ENCODE peak calls at places on chromosomes 4 and X, in six cellular contexts. C is IMR-90, U is HFFc6, X is heart left ventricle, T is breast epithelium, Z is nephron progenitor cell. R is an unnamed sample.

GRCh38 chr4:188417181-188417580 is 277.9 kb downstream of the TRIML1 start:
- DNase-seq in X (no peak), U (no peak), C (peak; percentile 15), T (no peak), Z (no peak), R (no peak)

GRCh38 chr4:89837385-89837995 is 529 bp upstream of the SNCA start:
- DNase-seq in T (no peak), U (no peak), X (no peak), C (peak; percentile 16), Z (peak; percentile 66), R (peak; percentile 59)

GRCh38 chr4:34861661-34862060 is 1382.7 kb downstream of the ARAP2 start:
- DNase-seq in C (no peak), Z (no peak), T (no peak), X (no peak), U (no peak), R (no peak)

GRCh38 chr4:141403782-141404181 is 183.1 kb downstream of the ZNF330 start:
- DNase-seq in C (no peak), X (no peak), T (no peak), U (no peak), Z (no peak), R (no peak)

GRCh38 chr4:113761682-113762060 is at the start of gene CAMK2D:
- DNase-seq in Z (peak; percentile 80), X (peak; percentile 92), U (peak; percentile 86), T (peak; percentile 70), C (peak; percentile 89), R (peak; percentile 87)

GRCh38 chr4:39446842-39447573 is 11.7 kb downstream of the RPL9 start:
- DNase-seq in C (peak; percentile 28), X (peak; percentile 48), Z (no peak), U (no peak), T (peak; percentile 75), R (peak; percentile 81)

GRCh38 chr4:54505362-54505761 is 152.4 kb upstream of the KIT start:
- DNase-seq in C (no peak), T (no peak), U (no peak), X (no peak), Z (no peak), R (no peak)

GRCh38 chrX:150100261-150100660 is 162.0 kb upstream of the EOLA2 start:
- DNase-seq in X (no peak), U (peak; percentile 39), Z (no peak), T (no peak), C (peak; percentile 24), R (no peak)

GRCh38 chr4:141346144-141346543 is 125.4 kb downstream of the ZNF330 start:
- DNase-seq in Z (no peak), X (peak; percentile 19), C (peak; percentile 74), T (no peak), U (peak; percentile 68), R (no peak)

GRCh38 chrX:52346462-52347165 is 22.2 kb upstream of the XAGE2 start:
- DNase-seq in U (peak; percentile 23), T (no peak), X (no peak), C (peak; percentile 4), Z (no peak), R (no peak)

GRCh38 chr4:137283737-137284136 is 248.6 kb downstream of the PCDH18 start:
- DNase-seq in X (no peak), U (peak; percentile 17), Z (no peak), T (no peak), C (peak; percentile 39), R (no peak)

GRCh38 chr4:67929447-67929846 is 33.8 kb downstream of the TMPRSS11A start:
- DNase-seq in U (peak; percentile 24), T (no peak), C (peak; percentile 32), Z (no peak), X (no peak), R (no peak)

GRCh38 chr4:168386002-168386401 is 67.5 kb upstream of the DDX60 start:
- DNase-seq in T (no peak), X (no peak), U (no peak), Z (no peak), C (no peak), R (no peak)

GRCh38 chr4:101200561-101200960 is 146.8 kb downstream of the PPP3CA start:
- DNase-seq in X (no peak), Z (no peak), C (peak; percentile 98), T (no peak), U (peak; percentile 94), R (no peak)

GRCh38 chrX:103254921-103255455 is at the start of gene TCEAL8:
- DNase-seq in X (peak; percentile 83), Z (peak; percentile 59), T (peak; percentile 67), C (peak; percentile 74), U (peak; percentile 31), R (peak; percentile 64)

GRCh38 chrX:41334866-41335589 is 1.1 kb downstream of the DDX3X start:
- DNase-seq in Z (peak; percentile 46), U (peak; percentile 35), C (peak; percentile 62), X (peak; percentile 67), T (peak; percentile 57), R (peak; percentile 54)

GRCh38 chr4:8553216-8553615 is 27.0 kb upstream of the GPR78 start:
- DNase-seq in U (no peak), T (no peak), Z (no peak), X (no peak), C (no peak), R (no peak)

GRCh38 chr4:75512336-75513211 is 1.6 kb downstream of the RCHY1 start:
- DNase-seq in X (no peak), C (peak; percentile 54), T (no peak), U (peak; percentile 51), Z (no peak), R (no peak)

GRCh38 chr4:56345461-56345860 is 41.8 kb downstream of the AASDH start:
- DNase-seq in C (no peak), U (no peak), T (no peak), Z (no peak), X (no peak), R (no peak)

GRCh38 chr4:7970031-7970946 is 30.6 kb upstream of the AFAP1 start:
- DNase-seq in T (no peak), X (no peak), C (peak; percentile 58), Z (no peak), U (no peak), R (no peak)

GRCh38 chrX:120769576-120770341 is 105.9 kb downstream of the CT47B1 start:
- DNase-seq in T (no peak), Z (no peak), C (peak; percentile 19), U (peak; percentile 49), X (no peak), R (no peak)

GRCh38 chrX:132480581-132481203 is 8.1 kb downstream of the MBNL3 start:
- DNase-seq in U (peak; percentile 33), C (peak; percentile 20), T (no peak), X (no peak), Z (peak; percentile 17), R (no peak)

GRCh38 chr4:110704748-110705439 is 82.0 kb upstream of the PITX2 start:
- DNase-seq in U (no peak), T (no peak), C (no peak), X (no peak), Z (no peak), R (no peak)

GRCh38 chrX:1507511-1508463 is 29.2 kb downstream of the P2RY8 start:
- DNase-seq in Z (no peak), U (no peak), X (no peak), C (no peak), T (no peak), R (no peak)

GRCh38 chrX:85963736-85964135 is 83.6 kb downstream of the CHM start:
- DNase-seq in T (no peak), X (no peak), U (peak; percentile 67), Z (no peak), C (peak; percentile 96), R (no peak)

GRCh38 chr4:32689520-32689919 is 1969.4 kb downstream of the PCDH7 start:
- DNase-seq in T (no peak), C (no peak), U (no peak), X (no peak), Z (no peak), R (no peak)

GRCh38 chr4:152571296-152571695 is 35.4 kb upstream of the FBXW7 start:
- DNase-seq in C (no peak), X (no peak), T (no peak), U (no peak), Z (no peak), R (no peak)

GRCh38 chr4:151408630-151409469 is at the start of gene FHIP1A:
- DNase-seq in Z (peak; percentile 91), U (peak; percentile 42), T (peak; percentile 88), X (peak; percentile 64), C (peak; percentile 53), R (peak; percentile 42)

GRCh38 chrX:148500428-148501120 is at the start of gene AFF2:
- DNase-seq in X (peak; percentile 19), U (no peak), C (no peak), Z (peak; percentile 62), T (no peak), R (peak; percentile 66)

GRCh38 chr4:49044270-49044669 is 58.2 kb downstream of the CWH43 start:
- DNase-seq in X (no peak), T (no peak), C (no peak), U (no peak), Z (no peak), R (no peak)

GRCh38 chrX:8083276-8083675 is 87.8 kb downstream of the VCX2 start:
- DNase-seq in U (no peak), T (no peak), Z (no peak), X (no peak), C (no peak), R (no peak)
- TF ChIP-seq CTCF in U (no peak), T (no peak), Z (no peak), X (no peak), C (no peak), R (no peak)

DNA sequence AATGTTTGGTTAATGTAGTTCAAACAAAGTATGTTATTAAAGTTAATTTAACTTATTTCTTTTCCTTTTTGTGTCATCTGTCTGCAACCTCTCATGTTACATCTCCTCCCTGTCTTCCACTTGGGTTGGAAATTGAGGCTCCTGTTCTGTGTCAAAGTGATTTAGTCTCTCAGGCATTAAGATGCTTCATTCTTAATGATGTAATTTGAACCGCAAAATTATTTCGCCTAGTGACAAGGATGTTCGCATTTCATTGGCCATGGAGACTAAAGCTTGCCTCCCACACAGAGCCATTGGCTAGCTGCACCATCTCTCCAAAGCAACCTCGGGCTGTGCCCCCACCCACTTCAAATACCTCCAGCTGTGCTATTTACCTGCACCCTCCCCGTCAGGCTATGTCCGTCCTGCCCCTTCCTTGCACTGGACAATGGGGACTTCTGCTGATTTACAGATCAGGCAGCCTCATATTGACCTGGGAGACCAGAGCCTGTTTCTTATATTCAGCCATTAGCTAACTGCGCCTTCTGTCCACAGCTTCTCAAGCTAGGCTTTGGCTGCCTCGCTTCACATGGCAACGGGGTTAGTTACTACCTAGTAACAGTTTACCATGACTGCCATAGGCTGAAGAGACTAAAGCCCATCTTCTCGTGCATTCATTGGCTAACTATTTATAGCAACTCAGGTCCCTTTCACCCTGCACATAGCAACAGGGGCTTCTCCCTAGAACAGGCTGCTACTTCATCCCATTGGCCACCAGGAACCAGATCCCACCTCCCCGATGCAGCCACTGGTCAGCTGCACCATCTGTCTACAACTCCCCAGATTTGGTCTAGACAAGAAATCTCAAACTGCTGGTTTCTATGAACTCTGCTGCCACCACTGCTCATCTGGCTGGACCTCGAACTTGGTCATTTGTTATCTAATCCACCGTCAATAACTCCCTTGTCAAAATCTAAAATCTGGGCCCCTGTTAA is 8.6 kb upstream of the ZNF157 start:
- DNase-seq in T (no peak), C (peak; percentile 95), U (peak; percentile 89), X (peak; percentile 81), Z (peak; percentile 63), R (peak; percentile 62)
- TF ChIP-seq CTCF in T (no peak), C (peak; percentile 31), U (peak; percentile 10), X (no peak), Z (no peak), R (no peak)

GRCh38 chr4:86935833-86936721 is 1.3 kb downstream of the AFF1 start:
- DNase-seq in T (no peak), U (peak; percentile 62), X (peak; percentile 39), Z (peak; percentile 30), C (peak; percentile 57), R (peak; percentile 21)
- TF ChIP-seq CTCF in T (no peak), U (no peak), X (no peak), Z (no peak), C (no peak), R (no peak)

GRCh38 chrX:104343408-104344129 is 88.8 kb upstream of the ESX1 start:
- DNase-seq in Z (peak; percentile 34), X (peak; percentile 15), T (no peak), U (peak; percentile 89), C (peak; percentile 74), R (peak; percentile 19)
- TF ChIP-seq CTCF in Z (peak; percentile 43), X (peak; percentile 50), T (peak; percentile 26), U (peak; percentile 81), C (peak; percentile 69), R (peak; percentile 26)

R was measured in glutamatergic neuron.